ENCODE peak calls at places on chromosome 7, in six cellular contexts. One of them, this sample, is unnamed.

GRCh38 chr7:1230411-1231213 is 2.1 kb upstream of the UNCX start:
- DNase-seq in HepG2: no peak
- DNase-seq in H1: no peak
- DNase-seq in K562: no peak
- DNase-seq in HCT116: no peak
- DNase-seq in GM12878: no peak
- DNase-seq in this sample: no peak

GRCh38 chr7:43647772-43648643 is 65.1 kb downstream of the STK17A start:
- DNase-seq in H1: no peak
- DNase-seq in HepG2: peak; percentile 33
- DNase-seq in GM12878: peak; percentile 85
- DNase-seq in K562: no peak
- DNase-seq in HCT116: peak; percentile 67
- DNase-seq in this sample: no peak

GRCh38 chr7:150950496-150951180 is 27.5 kb downstream of the KCNH2 start:
- DNase-seq in HCT116: no peak
- DNase-seq in K562: no peak
- DNase-seq in H1: no peak
- DNase-seq in HepG2: no peak
- DNase-seq in GM12878: no peak
- DNase-seq in this sample: no peak

GRCh38 chr7:55210176-55210575 is 155.0 kb upstream of the LANCL2 start:
- DNase-seq in H1: peak; percentile 26
- DNase-seq in GM12878: no peak
- DNase-seq in K562: no peak
- DNase-seq in HCT116: no peak
- DNase-seq in HepG2: no peak
- DNase-seq in this sample: no peak

GRCh38 chr7:148609045-148609725 is 18.6 kb downstream of the C7orf33 start:
- DNase-seq in HepG2: no peak
- DNase-seq in K562: no peak
- DNase-seq in H1: no peak
- DNase-seq in HCT116: no peak
- DNase-seq in GM12878: no peak
- DNase-seq in this sample: no peak

GRCh38 chr7:36286241-36286640 is 103.4 kb upstream of the ANLN start:
- DNase-seq in HepG2: no peak
- DNase-seq in K562: no peak
- DNase-seq in H1: no peak
- DNase-seq in HCT116: no peak
- DNase-seq in GM12878: no peak
- DNase-seq in this sample: no peak

GRCh38 chr7:153396475-153396874 is 636.9 kb downstream of the ACTR3B start:
- DNase-seq in GM12878: no peak
- DNase-seq in HCT116: no peak
- DNase-seq in K562: no peak
- DNase-seq in HepG2: no peak
- DNase-seq in H1: no peak
- DNase-seq in this sample: no peak

GRCh38 chr7:25754333-25754732 is 397.7 kb upstream of the NFE2L3 start:
- DNase-seq in HCT116: no peak
- DNase-seq in H1: no peak
- DNase-seq in K562: no peak
- DNase-seq in GM12878: no peak
- DNase-seq in HepG2: no peak
- DNase-seq in this sample: no peak

GRCh38 chr7:15626041-15626440 is 60.4 kb downstream of the MEOX2 start:
- DNase-seq in K562: no peak
- DNase-seq in HepG2: no peak
- DNase-seq in HCT116: no peak
- DNase-seq in GM12878: no peak
- DNase-seq in H1: no peak
- DNase-seq in this sample: no peak

GRCh38 chr7:158957507-158957900 is 101.1 kb downstream of the DYNC2I1 start:
- DNase-seq in H1: no peak
- DNase-seq in HepG2: no peak
- DNase-seq in K562: peak; percentile 50
- DNase-seq in GM12878: no peak
- DNase-seq in HCT116: no peak
- DNase-seq in this sample: no peak
- H3K4me3 ChIP-seq in H1: no peak overlapping the region
- H3K4me3 ChIP-seq in HepG2: no peak overlapping the region
- H3K4me3 ChIP-seq in K562: peak overlapping the region; percentile 20
- H3K4me3 ChIP-seq in GM12878: peak overlapping the region; percentile 45
- H3K4me3 ChIP-seq in HCT116: no peak overlapping the region
- H3K4me3 ChIP-seq in this sample: no peak overlapping the region

DNA sequence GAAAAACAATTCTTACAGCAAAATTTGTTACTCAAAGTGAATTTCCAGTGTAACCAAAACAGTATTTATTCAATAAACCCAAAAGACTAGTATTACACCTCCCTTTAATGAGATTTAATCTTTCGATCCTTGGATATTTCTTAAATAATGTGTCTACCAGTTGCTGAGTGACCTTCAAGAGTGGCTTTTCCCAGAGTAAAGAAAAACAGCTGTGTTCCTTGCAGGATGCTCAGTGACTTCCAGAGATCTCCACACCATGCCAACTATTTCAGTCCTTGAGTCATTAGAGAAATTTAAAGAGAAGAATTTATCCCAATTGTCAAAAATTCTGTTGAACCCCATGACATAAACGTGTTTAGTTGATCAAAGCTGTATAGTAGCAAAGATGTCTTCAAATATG is 44.0 kb downstream of the IMMP2L start:
- DNase-seq in K562: no peak
- DNase-seq in HCT116: no peak
- DNase-seq in H1: no peak
- DNase-seq in GM12878: no peak
- DNase-seq in HepG2: no peak
- DNase-seq in this sample: no peak
- TF ChIP-seq ZNF274 in K562: no peak
- TF ChIP-seq ZNF274 in HCT116: no peak
- TF ChIP-seq ZNF274 in H1: no peak
- TF ChIP-seq ZNF274 in GM12878: no peak
- TF ChIP-seq ZNF274 in HepG2: no peak
- TF ChIP-seq ZNF274 in this sample: no peak

DNA sequence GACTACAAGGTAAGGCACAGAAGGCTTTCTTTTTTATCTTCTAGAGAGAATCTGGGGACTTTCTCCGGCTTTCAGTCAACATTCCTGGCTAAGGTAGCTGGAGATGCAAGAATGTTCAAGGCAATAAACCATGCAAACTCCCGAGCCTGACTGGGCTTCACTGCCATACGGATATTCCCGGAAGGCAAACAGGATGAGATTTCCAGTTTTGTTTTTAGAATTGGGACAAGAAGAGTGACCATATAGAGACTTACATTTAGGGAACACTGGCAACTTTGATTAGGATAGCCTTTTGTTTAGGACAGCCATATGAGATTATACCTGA is 269 bp downstream of the CALD1 start:
- DNase-seq in HepG2: no peak
- DNase-seq in GM12878: no peak
- DNase-seq in HCT116: no peak
- DNase-seq in H1: no peak
- DNase-seq in K562: no peak
- DNase-seq in this sample: no peak
- H3K4me3 ChIP-seq in HepG2: peak overlapping the region; percentile 11
- H3K4me3 ChIP-seq in GM12878: no peak overlapping the region
- H3K4me3 ChIP-seq in HCT116: peak overlapping the region; percentile 23
- H3K4me3 ChIP-seq in H1: peak overlapping the region; percentile 78
- H3K4me3 ChIP-seq in K562: no peak overlapping the region
- H3K4me3 ChIP-seq in this sample: peak overlapping the region; percentile 45

GRCh38 chr7:22488643-22489462 is 11.1 kb downstream of the STEAP1B start:
- DNase-seq in HCT116: peak; percentile 54
- DNase-seq in GM12878: peak; percentile 9
- DNase-seq in H1: peak; percentile 87
- DNase-seq in HepG2: peak; percentile 60
- DNase-seq in K562: peak; percentile 81
- DNase-seq in this sample: peak; percentile 86
- TF ChIP-seq ZNF274 in HCT116: no peak
- TF ChIP-seq ZNF274 in GM12878: no peak
- TF ChIP-seq ZNF274 in H1: no peak
- TF ChIP-seq ZNF274 in HepG2: no peak
- TF ChIP-seq ZNF274 in K562: no peak
- TF ChIP-seq ZNF274 in this sample: no peak

GRCh38 chr7:128755075-128755474 is 15.9 kb downstream of the CALU start:
- DNase-seq in H1: no peak
- DNase-seq in HepG2: no peak
- DNase-seq in K562: no peak
- DNase-seq in GM12878: no peak
- DNase-seq in HCT116: no peak
- DNase-seq in this sample: no peak
- H3K4me3 ChIP-seq in H1: no peak overlapping the region
- H3K4me3 ChIP-seq in HepG2: no peak overlapping the region
- H3K4me3 ChIP-seq in K562: no peak overlapping the region
- H3K4me3 ChIP-seq in GM12878: no peak overlapping the region
- H3K4me3 ChIP-seq in HCT116: no peak overlapping the region
- H3K4me3 ChIP-seq in this sample: no peak overlapping the region

GRCh38 chr7:40798612-40799011 is 663.8 kb downstream of the SUGCT start:
- DNase-seq in HCT116: no peak
- DNase-seq in GM12878: no peak
- DNase-seq in K562: no peak
- DNase-seq in HepG2: no peak
- DNase-seq in H1: no peak
- DNase-seq in this sample: no peak

GRCh38 chr7:40796723-40797122 is 661.9 kb downstream of the SUGCT start:
- DNase-seq in HCT116: no peak
- DNase-seq in HepG2: no peak
- DNase-seq in GM12878: no peak
- DNase-seq in H1: no peak
- DNase-seq in K562: no peak
- DNase-seq in this sample: no peak

GRCh38 chr7:40793132-40793531 is 658.3 kb downstream of the SUGCT start:
- DNase-seq in HepG2: no peak
- DNase-seq in HCT116: no peak
- DNase-seq in H1: no peak
- DNase-seq in GM12878: no peak
- DNase-seq in K562: no peak
- DNase-seq in this sample: no peak
- TF ChIP-seq ZNF274 in HepG2: no peak
- TF ChIP-seq ZNF274 in HCT116: no peak
- TF ChIP-seq ZNF274 in H1: no peak
- TF ChIP-seq ZNF274 in GM12878: no peak
- TF ChIP-seq ZNF274 in K562: no peak
- TF ChIP-seq ZNF274 in this sample: no peak

DNA sequence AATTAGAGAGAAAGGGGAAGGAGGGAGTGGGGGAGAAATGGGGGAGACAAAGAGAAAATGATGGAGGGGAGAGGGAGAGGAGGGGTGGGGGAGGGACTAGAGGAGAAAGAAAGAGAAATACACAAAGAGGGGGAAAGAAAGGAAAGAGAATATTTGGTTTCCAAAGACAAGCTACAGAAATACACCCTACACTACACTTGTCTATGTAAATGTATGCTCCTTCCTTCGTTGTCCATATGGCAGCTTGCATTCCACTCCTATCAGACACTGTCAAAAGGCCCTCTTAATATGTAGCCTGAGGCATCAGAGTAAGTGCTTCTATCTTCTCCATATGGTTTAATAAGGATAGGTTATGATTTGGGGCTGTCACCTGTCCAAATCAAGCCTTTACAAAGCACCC is 92.8 kb upstream of the FEZF1 start:
- DNase-seq in GM12878: no peak
- DNase-seq in H1: no peak
- DNase-seq in HCT116: no peak
- DNase-seq in K562: no peak
- DNase-seq in HepG2: no peak
- DNase-seq in this sample: no peak
- H3K4me3 ChIP-seq in GM12878: no peak overlapping the region
- H3K4me3 ChIP-seq in H1: no peak overlapping the region
- H3K4me3 ChIP-seq in HCT116: no peak overlapping the region
- H3K4me3 ChIP-seq in K562: no peak overlapping the region
- H3K4me3 ChIP-seq in HepG2: no peak overlapping the region
- H3K4me3 ChIP-seq in this sample: no peak overlapping the region

DNA sequence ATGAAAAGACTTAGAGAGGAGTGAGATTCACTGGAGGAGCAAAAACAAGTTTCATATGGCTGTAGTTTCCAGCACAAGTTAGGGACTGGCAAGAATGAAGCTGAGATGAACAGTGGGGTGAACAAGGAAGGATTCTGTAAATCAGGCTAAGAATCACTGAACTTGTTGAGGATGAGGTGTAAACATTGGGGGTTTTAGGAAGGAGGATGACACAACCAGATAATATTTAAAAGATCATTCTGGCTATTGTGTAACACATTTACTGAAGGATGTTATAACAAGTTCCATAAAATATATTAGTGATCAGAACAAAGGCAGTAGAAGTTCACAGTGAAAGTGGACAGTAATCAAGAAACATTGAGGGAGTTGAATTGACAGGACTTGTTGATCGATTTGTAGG is 68.9 kb downstream of the CD36 start:
- DNase-seq in K562: no peak
- DNase-seq in H1: no peak
- DNase-seq in GM12878: no peak
- DNase-seq in HCT116: no peak
- DNase-seq in HepG2: no peak
- DNase-seq in this sample: no peak
- TF ChIP-seq ZNF274 in K562: no peak
- TF ChIP-seq ZNF274 in H1: no peak
- TF ChIP-seq ZNF274 in GM12878: no peak
- TF ChIP-seq ZNF274 in HCT116: no peak
- TF ChIP-seq ZNF274 in HepG2: no peak
- TF ChIP-seq ZNF274 in this sample: no peak

GRCh38 chr7:37684927-37685326 is 1.4 kb downstream of the GPR141 start:
- DNase-seq in HepG2: no peak
- DNase-seq in HCT116: no peak
- DNase-seq in GM12878: no peak
- DNase-seq in K562: no peak
- DNase-seq in H1: no peak
- DNase-seq in this sample: no peak

DNA sequence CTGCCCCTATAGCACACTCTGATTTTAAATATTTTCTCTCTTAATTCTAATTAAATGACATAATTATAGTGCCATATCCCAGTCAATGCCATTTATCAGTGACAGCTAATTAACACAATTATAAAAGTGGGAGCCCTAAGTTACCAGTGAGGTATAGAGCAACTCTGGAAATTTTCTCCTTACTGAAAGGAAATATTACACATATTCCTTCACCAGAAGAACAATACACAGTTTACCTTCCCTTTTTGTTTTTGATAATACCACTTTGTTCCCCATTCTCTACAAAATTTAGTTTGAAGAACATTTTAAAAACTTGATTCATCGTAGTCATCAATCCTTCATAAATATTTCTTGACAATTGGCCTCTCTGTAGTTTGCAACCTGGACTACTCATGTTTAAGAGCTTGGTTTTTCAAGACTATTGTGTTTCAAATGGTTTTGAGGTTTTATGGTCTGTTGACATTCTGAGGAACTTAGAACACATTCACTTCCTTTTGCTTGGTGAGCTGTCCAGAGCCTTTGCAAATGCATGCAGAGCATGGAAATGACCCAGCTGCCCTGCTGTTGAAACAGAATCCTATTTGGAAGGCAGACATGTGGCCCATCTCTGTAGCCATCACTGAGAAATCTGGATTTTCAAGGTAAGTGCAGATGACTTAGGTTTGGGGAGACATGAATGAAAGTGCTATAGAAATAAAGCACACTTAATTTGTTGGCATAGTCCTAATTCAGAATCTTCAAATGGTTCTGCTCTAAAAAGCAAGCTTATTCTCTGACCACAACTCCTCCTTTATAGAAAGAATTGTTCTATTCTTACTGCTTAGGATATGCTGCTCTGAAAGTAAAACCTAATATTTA is at the start of gene GPR141:
- DNase-seq in HCT116: no peak
- DNase-seq in HepG2: no peak
- DNase-seq in H1: no peak
- DNase-seq in K562: no peak
- DNase-seq in GM12878: peak; percentile 93
- DNase-seq in this sample: peak; percentile 46
- H3K4me3 ChIP-seq in HCT116: no peak within 1 kb of the TSS
- H3K4me3 ChIP-seq in HepG2: no peak within 1 kb of the TSS
- H3K4me3 ChIP-seq in H1: no peak within 1 kb of the TSS
- H3K4me3 ChIP-seq in K562: no peak within 1 kb of the TSS
- H3K4me3 ChIP-seq in GM12878: peak within 1 kb of the TSS; percentile 44
- H3K4me3 ChIP-seq in this sample: no peak within 1 kb of the TSS

This sample was measured in NT2/D1.